ENCODE peak calls at places on chromosomes 16 and 17, in seven cellular contexts. D is upper lobe of left lung, N is body of pancreas, H is mucosa of descending colon, E is WERI-Rb-1, W is cardiac fibroblast, F is HL-60. Q is an unnamed sample.

GRCh38 chr16:83233153-83233552 is 574.6 kb upstream of the HSBP1 start:
- DNase-seq in F (no peak), N (no peak), W (peak), E (no peak), H (no peak), D (no peak), Q (no peak)

GRCh38 chr16:22174642-22175041 is 12.3 kb downstream of the SDR42E2 start:
- DNase-seq in D (no peak), F (no peak), H (no peak), E (no peak), N (no peak), W (no peak), Q (no peak)

GRCh38 chr17:43341705-43342600 is 56.8 kb upstream of the ARL4D start:
- DNase-seq in E (no peak), D (no peak), H (no peak), F (no peak), W (peak), N (no peak), Q (peak)

GRCh38 chr17:8019665-8020064 is 17.2 kb downstream of the GUCY2D start:
- DNase-seq in E (no peak), F (no peak), W (peak), H (no peak), N (no peak), D (peak), Q (peak)

GRCh38 chr17:6482105-6482455 is 37.8 kb downstream of the PIMREG start:
- DNase-seq in H (no peak), W (no peak), N (no peak), E (no peak), D (no peak), F (no peak), Q (no peak)

GRCh38 chr17:80219013-80219776 is 938 bp downstream of the SGSH start:
- DNase-seq in N (peak), F (peak), E (no peak), D (peak), W (peak), H (peak), Q (peak)

GRCh38 chr16:15041260-15042011 is 14.4 kb downstream of the NTAN1 start:
- DNase-seq in N (peak), D (peak), E (peak), H (peak), W (peak), F (peak), Q (no peak)

GRCh38 chr17:2137342-2138098 is 82.6 kb downstream of the HIC1 start:
- DNase-seq in W (peak), E (no peak), F (no peak), H (no peak), D (no peak), N (peak), Q (peak)

GRCh38 chr16:88977028-88977844 is at the start of gene CBFA2T3:
- DNase-seq in W (no peak), E (no peak), N (peak), F (peak), H (peak), D (peak), Q (no peak)
- H3K4me3 ChIP-seq in W (no peak), E (no peak), N (no peak), F (peak), H (no peak), D (peak), Q (no peak)

GRCh38 chr17:64498308-64499203 is 1.7 kb upstream of the POLG2 start:
- DNase-seq in N (no peak), E (no peak), W (no peak), F (no peak), D (no peak), H (no peak), Q (no peak)

GRCh38 chr17:64494121-64494520 is 2.7 kb downstream of the POLG2 start:
- DNase-seq in F (no peak), W (no peak), E (no peak), N (no peak), H (no peak), D (no peak), Q (no peak)

GRCh38 chr17:64497565-64498035 is 746 bp upstream of the POLG2 start:
- DNase-seq in F (no peak), N (no peak), H (no peak), D (no peak), E (no peak), W (no peak), Q (no peak)

GRCh38 chr17:64496348-64496785 is 487 bp downstream of the POLG2 start:
- DNase-seq in W (no peak), D (no peak), H (no peak), E (no peak), N (no peak), F (no peak), Q (no peak)

GRCh38 chr17:64496786-64497564 is at the start of gene POLG2:
- DNase-seq in D (peak), H (peak), N (peak), E (peak), W (peak), F (peak), Q (peak)
- TF ChIP-seq CTCF in D (peak), H (no peak), N (peak), E (peak), W (peak), F (peak), Q (peak)

GRCh38 chr16:88703486-88704309 is 2.5 kb downstream of the RNF166 start:
- DNase-seq in H (peak), W (no peak), D (peak), N (no peak), F (peak), E (no peak), Q (no peak)
- H3K4me3 ChIP-seq in H (no peak), W (no peak), D (peak), N (no peak), F (peak), E (no peak), Q (no peak)

GRCh38 chr16:54935411-54936085 is 4.9 kb downstream of the IRX5 start:
- DNase-seq in N (no peak), E (no peak), W (no peak), H (no peak), F (no peak), D (no peak), Q (no peak)

GRCh38 chr16:54933281-54934150 is 2.9 kb downstream of the IRX5 start:
- DNase-seq in E (no peak), D (no peak), F (no peak), H (no peak), N (no peak), W (no peak), Q (no peak)

GRCh38 chr16:54936086-54936978 is 5.7 kb downstream of the IRX5 start:
- DNase-seq in H (peak), F (peak), N (peak), E (peak), W (peak), D (no peak), Q (no peak)

GRCh38 chr16:54932737-54933254 is 2.1 kb downstream of the IRX5 start:
- DNase-seq in E (no peak), H (no peak), N (no peak), F (no peak), D (no peak), W (no peak), Q (no peak)

GRCh38 chr16:54934536-54935410 is 4.1 kb downstream of the IRX5 start:
- DNase-seq in E (peak), N (no peak), W (no peak), F (no peak), H (no peak), D (no peak), Q (peak)
- TF ChIP-seq CTCF in E (peak), N (no peak), W (no peak), F (no peak), H (no peak), D (peak), Q (peak)

GRCh38 chr16:89319628-89319882 is 102.1 kb downstream of the ZNF778 start:
- DNase-seq in E (no peak), W (no peak), N (no peak), F (no peak), D (no peak), H (no peak), Q (no peak)
- H3K4me3 ChIP-seq in E (no peak), W (no peak), N (no peak), F (no peak), D (no peak), H (no peak), Q (no peak)

GRCh38 chr16:31200821-31201510 is 1.6 kb downstream of the PYCARD start:
- DNase-seq in H (no peak), N (no peak), W (peak), F (peak), E (no peak), D (peak), Q (no peak)
- TF ChIP-seq CTCF in H (no peak), N (no peak), W (peak), F (peak), E (no peak), D (no peak), Q (no peak)

DNA sequence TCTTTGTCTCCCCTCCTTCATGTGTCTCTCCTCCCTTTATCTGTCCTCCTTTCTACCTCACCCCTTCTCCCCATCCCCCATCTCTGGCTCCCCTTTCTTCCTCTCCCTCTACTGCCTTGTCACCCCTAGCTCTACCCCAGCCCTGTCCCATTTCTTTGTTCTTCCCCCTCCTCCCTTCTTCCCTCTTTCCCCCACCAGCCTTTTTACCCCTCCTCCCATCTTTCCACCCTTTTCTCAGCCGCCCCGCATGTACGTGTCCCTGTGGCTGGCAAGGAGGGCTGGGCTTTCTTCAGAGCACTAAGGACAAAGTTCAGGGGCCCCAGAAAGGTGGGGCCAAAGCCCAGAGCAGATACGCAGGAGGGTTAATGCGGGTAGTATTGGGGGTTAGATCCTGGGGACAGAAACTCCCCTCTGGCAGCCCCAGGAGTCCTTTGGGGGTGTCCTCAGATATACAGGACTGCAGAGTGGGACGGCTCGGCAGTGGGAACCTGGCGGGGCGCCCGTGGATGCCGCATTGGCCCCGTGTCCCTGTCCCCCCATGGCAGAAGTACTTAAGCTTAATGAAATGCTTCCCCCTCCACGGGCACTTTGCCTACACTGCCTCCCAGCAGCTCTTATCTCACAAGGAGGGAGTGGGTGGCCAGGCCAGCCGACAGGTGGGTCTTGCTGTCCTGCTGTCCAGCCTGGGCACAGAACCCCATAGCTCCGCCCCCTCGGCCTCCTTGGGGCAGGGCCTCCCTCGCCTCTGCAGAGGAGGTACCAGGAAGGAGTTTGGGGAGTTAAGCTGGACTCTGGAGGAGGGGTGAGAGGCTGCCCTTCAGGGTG is 8.3 kb downstream of the THRA start:
- DNase-seq in H (peak), E (peak), N (peak), D (peak), F (peak), W (no peak), Q (no peak)
- H3K4me3 ChIP-seq in H (no peak), E (no peak), N (no peak), D (peak), F (no peak), W (no peak), Q (no peak)

GRCh38 chr17:77796201-77796860 is 162.2 kb upstream of the TNRC6C start:
- DNase-seq in N (no peak), H (no peak), W (no peak), E (no peak), D (no peak), F (no peak), Q (no peak)
- TF ChIP-seq CTCF in N (no peak), H (no peak), W (no peak), E (no peak), D (no peak), F (no peak), Q (no peak)

GRCh38 chr17:82232322-82232785 is 3.5 kb downstream of the SLC16A3 start:
- DNase-seq in W (no peak), E (no peak), F (no peak), D (no peak), H (no peak), N (no peak), Q (no peak)
- H3K4me3 ChIP-seq in W (peak), E (no peak), F (peak), D (peak), H (no peak), N (no peak), Q (no peak)

Q was measured in bronchial epithelial cell.